ENCODE peak calls at places on chromosomes 1 and 21, in eight cellular contexts. One of them, this sample, is unnamed.

GRCh38 chr1:58047265-58047858 is 499.2 kb downstream of the OMA1 start:
- DNase-seq in GM23338: peak
- DNase-seq in neural progenitor cell: peak
- DNase-seq in HCT116: no peak
- DNase-seq in MM.1S: peak
- DNase-seq in PC-3: peak
- DNase-seq in hepatocyte: peak
- DNase-seq in SK-N-SH: peak
- DNase-seq in this sample: peak

GRCh38 chr21:40717008-40717407 is 129.9 kb downstream of the DSCAM start:
- DNase-seq in GM23338: no peak
- DNase-seq in neural progenitor cell: no peak
- DNase-seq in HCT116: no peak
- DNase-seq in MM.1S: no peak
- DNase-seq in PC-3: no peak
- DNase-seq in hepatocyte: peak
- DNase-seq in SK-N-SH: no peak
- DNase-seq in this sample: no peak

GRCh38 chr1:29444081-29444715 is 207.9 kb downstream of the PTPRU start:
- DNase-seq in GM23338: no peak
- DNase-seq in neural progenitor cell: no peak
- DNase-seq in HCT116: no peak
- DNase-seq in MM.1S: no peak
- DNase-seq in PC-3: no peak
- DNase-seq in hepatocyte: no peak
- DNase-seq in SK-N-SH: no peak
- DNase-seq in this sample: no peak

GRCh38 chr1:108817016-108817415 is 39.9 kb downstream of the AKNAD1 start:
- DNase-seq in GM23338: no peak
- DNase-seq in neural progenitor cell: no peak
- DNase-seq in HCT116: no peak
- DNase-seq in MM.1S: no peak
- DNase-seq in PC-3: no peak
- DNase-seq in hepatocyte: no peak
- DNase-seq in SK-N-SH: no peak
- DNase-seq in this sample: no peak

GRCh38 chr1:234730542-234731370 is 120.8 kb upstream of the IRF2BP2 start:
- DNase-seq in GM23338: no peak
- DNase-seq in neural progenitor cell: no peak
- DNase-seq in HCT116: no peak
- DNase-seq in MM.1S: no peak
- DNase-seq in PC-3: no peak
- DNase-seq in hepatocyte: no peak
- DNase-seq in SK-N-SH: no peak
- DNase-seq in this sample: peak

GRCh38 chr1:119115301-119115700 is 25.2 kb downstream of the WARS2 start:
- DNase-seq in GM23338: no peak
- DNase-seq in neural progenitor cell: no peak
- DNase-seq in HCT116: no peak
- DNase-seq in MM.1S: no peak
- DNase-seq in PC-3: no peak
- DNase-seq in hepatocyte: no peak
- DNase-seq in SK-N-SH: peak
- DNase-seq in this sample: no peak

GRCh38 chr1:248853668-248854375 is 5.1 kb downstream of the ZNF692 start:
- DNase-seq in GM23338: no peak
- DNase-seq in neural progenitor cell: no peak
- DNase-seq in HCT116: no peak
- DNase-seq in MM.1S: no peak
- DNase-seq in PC-3: no peak
- DNase-seq in hepatocyte: no peak
- DNase-seq in SK-N-SH: no peak
- DNase-seq in this sample: no peak

GRCh38 chr1:14740016-14740415 is 141.5 kb downstream of the KAZN start:
- DNase-seq in GM23338: no peak
- DNase-seq in neural progenitor cell: peak
- DNase-seq in HCT116: no peak
- DNase-seq in MM.1S: no peak
- DNase-seq in PC-3: no peak
- DNase-seq in hepatocyte: no peak
- DNase-seq in SK-N-SH: no peak
- DNase-seq in this sample: no peak

GRCh38 chr1:16026723-16027484 is 5.1 kb downstream of the CLCNKA start:
- DNase-seq in GM23338: peak
- DNase-seq in neural progenitor cell: peak
- DNase-seq in HCT116: no peak
- DNase-seq in MM.1S: peak
- DNase-seq in PC-3: no peak
- DNase-seq in hepatocyte: peak
- DNase-seq in SK-N-SH: peak
- DNase-seq in this sample: no peak

GRCh38 chr1:17615157-17615556 is 75.7 kb downstream of the ARHGEF10L start:
- DNase-seq in GM23338: no peak
- DNase-seq in neural progenitor cell: no peak
- DNase-seq in HCT116: no peak
- DNase-seq in MM.1S: no peak
- DNase-seq in PC-3: no peak
- DNase-seq in hepatocyte: no peak
- DNase-seq in SK-N-SH: no peak
- DNase-seq in this sample: no peak

GRCh38 chr1:167467126-167467725 is 51.1 kb downstream of the CD247 start:
- DNase-seq in GM23338: peak
- DNase-seq in neural progenitor cell: no peak
- DNase-seq in HCT116: no peak
- DNase-seq in MM.1S: no peak
- DNase-seq in PC-3: peak
- DNase-seq in hepatocyte: peak
- DNase-seq in SK-N-SH: no peak
- DNase-seq in this sample: no peak

GRCh38 chr1:227945891-227946623 is 1.7 kb downstream of the WNT9A start:
- DNase-seq in GM23338: peak
- DNase-seq in neural progenitor cell: no peak
- DNase-seq in HCT116: peak
- DNase-seq in MM.1S: peak
- DNase-seq in PC-3: peak
- DNase-seq in hepatocyte: peak
- DNase-seq in SK-N-SH: peak
- DNase-seq in this sample: no peak

GRCh38 chr1:154760469-154760933 is 109.6 kb downstream of the KCNN3 start:
- DNase-seq in GM23338: peak
- DNase-seq in neural progenitor cell: peak
- DNase-seq in HCT116: peak
- DNase-seq in MM.1S: no peak
- DNase-seq in PC-3: peak
- DNase-seq in hepatocyte: peak
- DNase-seq in SK-N-SH: peak
- DNase-seq in this sample: peak
- TF ChIP-seq CTCF in GM23338: peak
- TF ChIP-seq CTCF in neural progenitor cell: peak
- TF ChIP-seq CTCF in HCT116: peak
- TF ChIP-seq CTCF in MM.1S: no peak
- TF ChIP-seq CTCF in PC-3: peak
- TF ChIP-seq CTCF in hepatocyte: peak
- TF ChIP-seq CTCF in SK-N-SH: peak
- TF ChIP-seq CTCF in this sample: peak

GRCh38 chr1:23530089-23530749 is 814 bp downstream of the E2F2 start:
- DNase-seq in GM23338: no peak
- DNase-seq in neural progenitor cell: peak
- DNase-seq in HCT116: no peak
- DNase-seq in MM.1S: peak
- DNase-seq in PC-3: no peak
- DNase-seq in hepatocyte: no peak
- DNase-seq in SK-N-SH: no peak
- DNase-seq in this sample: peak

GRCh38 chr1:23529146-23530088 is 1.6 kb downstream of the E2F2 start:
- DNase-seq in GM23338: no peak
- DNase-seq in neural progenitor cell: no peak
- DNase-seq in HCT116: no peak
- DNase-seq in MM.1S: peak
- DNase-seq in PC-3: peak
- DNase-seq in hepatocyte: no peak
- DNase-seq in SK-N-SH: peak
- DNase-seq in this sample: peak

GRCh38 chr1:23526329-23527041 is 4.5 kb downstream of the E2F2 start:
- DNase-seq in GM23338: no peak
- DNase-seq in neural progenitor cell: no peak
- DNase-seq in HCT116: no peak
- DNase-seq in MM.1S: peak
- DNase-seq in PC-3: no peak
- DNase-seq in hepatocyte: no peak
- DNase-seq in SK-N-SH: no peak
- DNase-seq in this sample: peak

GRCh38 chr1:23527366-23527765 is 3.7 kb downstream of the E2F2 start:
- DNase-seq in GM23338: no peak
- DNase-seq in neural progenitor cell: no peak
- DNase-seq in HCT116: no peak
- DNase-seq in MM.1S: no peak
- DNase-seq in PC-3: no peak
- DNase-seq in hepatocyte: no peak
- DNase-seq in SK-N-SH: no peak
- DNase-seq in this sample: peak

GRCh38 chr1:23528245-23528978 is 2.6 kb downstream of the E2F2 start:
- DNase-seq in GM23338: no peak
- DNase-seq in neural progenitor cell: no peak
- DNase-seq in HCT116: peak
- DNase-seq in MM.1S: peak
- DNase-seq in PC-3: peak
- DNase-seq in hepatocyte: peak
- DNase-seq in SK-N-SH: peak
- DNase-seq in this sample: peak
- TF ChIP-seq EZH2phosphoT487 in GM23338: no peak
- TF ChIP-seq EZH2phosphoT487 in neural progenitor cell: no peak
- TF ChIP-seq EZH2phosphoT487 in HCT116: no peak
- TF ChIP-seq EZH2phosphoT487 in MM.1S: no peak
- TF ChIP-seq EZH2phosphoT487 in PC-3: no peak
- TF ChIP-seq EZH2phosphoT487 in hepatocyte: no peak
- TF ChIP-seq EZH2phosphoT487 in SK-N-SH: no peak
- TF ChIP-seq EZH2phosphoT487 in this sample: no peak

GRCh38 chr1:211329764-211330201 is 3.1 kb downstream of the TRAF5 start:
- DNase-seq in GM23338: no peak
- DNase-seq in neural progenitor cell: no peak
- DNase-seq in HCT116: no peak
- DNase-seq in MM.1S: peak
- DNase-seq in PC-3: no peak
- DNase-seq in hepatocyte: no peak
- DNase-seq in SK-N-SH: no peak
- DNase-seq in this sample: peak
- TF ChIP-seq CTCF in GM23338: no peak
- TF ChIP-seq CTCF in neural progenitor cell: no peak
- TF ChIP-seq CTCF in HCT116: no peak
- TF ChIP-seq CTCF in MM.1S: no peak
- TF ChIP-seq CTCF in PC-3: no peak
- TF ChIP-seq CTCF in hepatocyte: no peak
- TF ChIP-seq CTCF in SK-N-SH: no peak
- TF ChIP-seq CTCF in this sample: no peak

GRCh38 chr1:52552236-52552504 is 722 bp downstream of the TUT4 start:
- DNase-seq in GM23338: peak
- DNase-seq in neural progenitor cell: peak
- DNase-seq in HCT116: no peak
- DNase-seq in MM.1S: peak
- DNase-seq in PC-3: peak
- DNase-seq in hepatocyte: peak
- DNase-seq in SK-N-SH: peak
- DNase-seq in this sample: peak

GRCh38 chr1:52553372-52554266 is 727 bp upstream of the TUT4 start:
- DNase-seq in GM23338: peak
- DNase-seq in neural progenitor cell: peak
- DNase-seq in HCT116: peak
- DNase-seq in MM.1S: peak
- DNase-seq in PC-3: peak
- DNase-seq in hepatocyte: peak
- DNase-seq in SK-N-SH: peak
- DNase-seq in this sample: peak

GRCh38 chr1:52550447-52550846 is 2.4 kb downstream of the TUT4 start:
- DNase-seq in GM23338: peak
- DNase-seq in neural progenitor cell: no peak
- DNase-seq in HCT116: no peak
- DNase-seq in MM.1S: no peak
- DNase-seq in PC-3: no peak
- DNase-seq in hepatocyte: no peak
- DNase-seq in SK-N-SH: no peak
- DNase-seq in this sample: no peak

GRCh38 chr1:52552505-52553371 is at the start of gene TUT4:
- DNase-seq in GM23338: peak
- DNase-seq in neural progenitor cell: peak
- DNase-seq in HCT116: peak
- DNase-seq in MM.1S: peak
- DNase-seq in PC-3: peak
- DNase-seq in hepatocyte: peak
- DNase-seq in SK-N-SH: peak
- DNase-seq in this sample: peak

DNA sequence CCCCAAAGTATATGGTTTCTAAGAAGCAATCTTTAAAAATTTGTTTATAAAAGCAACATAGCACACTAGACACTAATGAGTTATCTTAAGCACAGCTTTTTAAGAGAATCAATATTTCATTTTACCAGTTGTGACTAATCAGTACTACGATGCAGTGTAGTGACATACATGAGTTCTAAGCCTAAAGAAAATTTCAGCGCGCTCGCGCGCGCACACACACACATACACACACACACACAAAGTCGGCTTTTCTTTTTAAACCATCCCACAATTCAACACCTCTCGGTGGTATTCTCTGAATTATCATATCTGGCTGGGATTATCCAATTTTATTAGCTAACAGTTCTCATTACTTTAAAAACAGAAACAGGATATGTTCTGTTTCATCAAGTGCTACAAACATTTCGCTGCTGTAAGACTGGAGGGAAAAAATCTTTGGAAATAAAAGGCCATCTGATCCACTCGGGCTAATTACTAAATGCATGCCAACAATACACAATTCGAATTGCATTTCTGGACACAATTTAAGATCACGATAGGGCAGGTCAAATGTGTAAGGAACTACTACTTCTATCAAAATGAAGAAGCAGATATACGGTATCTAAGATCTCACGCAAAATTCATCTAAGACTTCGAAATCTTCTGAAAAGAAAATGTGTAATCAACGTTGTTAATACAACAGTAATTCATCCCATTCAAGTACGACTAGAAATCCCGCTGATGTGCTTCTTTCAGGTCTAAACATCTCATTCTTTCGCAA is 1.2 kb downstream of the TUT4 start:
- DNase-seq in GM23338: peak
- DNase-seq in neural progenitor cell: peak
- DNase-seq in HCT116: no peak
- DNase-seq in MM.1S: peak
- DNase-seq in PC-3: peak
- DNase-seq in hepatocyte: peak
- DNase-seq in SK-N-SH: no peak
- DNase-seq in this sample: peak
- TF ChIP-seq EZH2phosphoT487 in GM23338: no peak
- TF ChIP-seq EZH2phosphoT487 in neural progenitor cell: no peak
- TF ChIP-seq EZH2phosphoT487 in HCT116: no peak
- TF ChIP-seq EZH2phosphoT487 in MM.1S: no peak
- TF ChIP-seq EZH2phosphoT487 in PC-3: no peak
- TF ChIP-seq EZH2phosphoT487 in hepatocyte: no peak
- TF ChIP-seq EZH2phosphoT487 in SK-N-SH: no peak
- TF ChIP-seq EZH2phosphoT487 in this sample: no peak

GRCh38 chr21:46634966-46635323 is 529 bp upstream of the PRMT2 start:
- DNase-seq in GM23338: peak
- DNase-seq in neural progenitor cell: peak
- DNase-seq in HCT116: peak
- DNase-seq in MM.1S: peak
- DNase-seq in PC-3: peak
- DNase-seq in hepatocyte: peak
- DNase-seq in SK-N-SH: peak
- DNase-seq in this sample: peak
- TF ChIP-seq CTCF in GM23338: no peak
- TF ChIP-seq CTCF in neural progenitor cell: peak
- TF ChIP-seq CTCF in HCT116: no peak
- TF ChIP-seq CTCF in MM.1S: no peak
- TF ChIP-seq CTCF in PC-3: no peak
- TF ChIP-seq CTCF in hepatocyte: peak
- TF ChIP-seq CTCF in SK-N-SH: peak
- TF ChIP-seq CTCF in this sample: peak

GRCh38 chr1:179586107-179586823 is 5.4 kb upstream of the TDRD5 start:
- DNase-seq in GM23338: peak
- DNase-seq in neural progenitor cell: peak
- DNase-seq in HCT116: no peak
- DNase-seq in MM.1S: peak
- DNase-seq in PC-3: peak
- DNase-seq in hepatocyte: peak
- DNase-seq in SK-N-SH: peak
- DNase-seq in this sample: no peak
- TF ChIP-seq EZH2phosphoT487 in GM23338: no peak
- TF ChIP-seq EZH2phosphoT487 in neural progenitor cell: no peak
- TF ChIP-seq EZH2phosphoT487 in HCT116: no peak
- TF ChIP-seq EZH2phosphoT487 in MM.1S: no peak
- TF ChIP-seq EZH2phosphoT487 in PC-3: no peak
- TF ChIP-seq EZH2phosphoT487 in hepatocyte: no peak
- TF ChIP-seq EZH2phosphoT487 in SK-N-SH: no peak
- TF ChIP-seq EZH2phosphoT487 in this sample: no peak

This sample was measured in OCI-LY7.